ENCODE peak calls at places on chromosomes 16 and 17, in nine cellular contexts. N is GM23338, S is prostate gland, B is stomach, L is suprapubic skin, U is sigmoid colon, F is SK-N-SH, E is H1, X is esophagus muscularis mucosa. Z is an unnamed sample.

GRCh38 chr17:62892069-62892675 is 73.9 kb upstream of the TANC2 start:
- DNase-seq in N (no peak), S (no peak), B (no peak), L (no peak), U (no peak), F (no peak), E (no peak), X (no peak), Z (peak; percentile 27)

GRCh38 chr16:67244387-67245188 is 2.7 kb downstream of the FHOD1 start:
- DNase-seq in N (no peak), S (no peak), B (peak; percentile 68), L (no peak), U (peak; percentile 83), F (no peak), E (no peak), X (no peak), Z (no peak)

GRCh38 chr17:21239680-21240374 is 13.4 kb downstream of the NATD1 start:
- DNase-seq in N (peak; percentile 72), S (no peak), B (no peak), L (no peak), U (no peak), F (peak; percentile 74), E (peak; percentile 57), X (no peak), Z (no peak)

GRCh38 chr16:34050787-34051320 is 591.4 kb downstream of the TP53TG3F start:
- DNase-seq in N (no peak), S (no peak), B (no peak), L (no peak), U (peak; percentile 53), F (peak; percentile 1), E (no peak), X (no peak), Z (no peak)

GRCh38 chr17:43634681-43635125 is 27.0 kb downstream of the MEOX1 start:
- DNase-seq in N (no peak), S (peak; percentile 19), B (no peak), L (no peak), U (no peak), F (no peak), E (no peak), X (no peak), Z (no peak)

GRCh38 chr17:48113201-48113676 is 5.7 kb downstream of the SNX11 start:
- DNase-seq in N (no peak), S (no peak), B (no peak), L (no peak), U (no peak), F (no peak), E (no peak), X (no peak), Z (no peak)

GRCh38 chr17:7394452-7395191 is at the start of gene PLSCR3:
- DNase-seq in N (peak; percentile 89), S (peak; percentile 80), B (peak; percentile 88), L (peak; percentile 92), U (peak; percentile 93), F (peak; percentile 98), E (peak; percentile 93), X (peak; percentile 96), Z (no peak)

GRCh38 chr17:45006927-45007461 is 38.9 kb upstream of the C1QL1 start:
- DNase-seq in N (peak; percentile 71), S (no peak), B (no peak), L (no peak), U (no peak), F (peak; percentile 50), E (no peak), X (no peak), Z (no peak)

GRCh38 chr17:2952174-2952845 is 111.1 kb downstream of the OR1D5 start:
- DNase-seq in N (no peak), S (no peak), B (peak; percentile 21), L (peak; percentile 15), U (peak; percentile 4), F (no peak), E (no peak), X (no peak), Z (no peak)

GRCh38 chr16:55605756-55606155 is 39.3 kb downstream of the CAPNS2 start:
- DNase-seq in N (no peak), S (no peak), B (no peak), L (no peak), U (no peak), F (peak; percentile 22), E (no peak), X (no peak), Z (no peak)

GRCh38 chr17:43483674-43484551 is at the start of gene DHX8:
- DNase-seq in N (peak; percentile 99), S (peak; percentile 95), B (peak; percentile 99), L (peak; percentile 99), U (peak; percentile 98), F (peak; percentile 90), E (peak; percentile 99), X (peak; percentile 99), Z (peak; percentile 97)

GRCh38 chr17:44557653-44558285 is 485 bp downstream of the FZD2 start:
- DNase-seq in N (peak; percentile 64), S (no peak), B (peak; percentile 36), L (no peak), U (peak; percentile 69), F (peak; percentile 79), E (peak; percentile 79), X (no peak), Z (no peak)

GRCh38 chr16:19008245-19008644 is 24.5 kb downstream of the TMC7 start:
- DNase-seq in N (no peak), S (no peak), B (no peak), L (no peak), U (no peak), F (peak; percentile 44), E (no peak), X (no peak), Z (no peak)

GRCh38 chr17:82228842-82229685 is at the start of gene SLC16A3:
- DNase-seq in N (peak; percentile 73), S (no peak), B (peak; percentile 76), L (no peak), U (peak; percentile 83), F (peak; percentile 94), E (peak; percentile 68), X (peak; percentile 89), Z (no peak)

GRCh38 chr16:52078716-52079655 is 468.0 kb downstream of the TOX3 start:
- DNase-seq in N (no peak), S (no peak), B (no peak), L (no peak), U (no peak), F (no peak), E (no peak), X (no peak), Z (no peak)

GRCh38 chr16:9647981-9648701 is 534.1 kb downstream of the GRIN2A start:
- DNase-seq in N (peak; percentile 80), S (peak; percentile 10), B (no peak), L (no peak), U (no peak), F (peak; percentile 33), E (peak; percentile 50), X (peak; percentile 45), Z (no peak)

GRCh38 chr16:54591816-54592246 is 305.2 kb upstream of the IRX3 start:
- DNase-seq in N (no peak), S (no peak), B (no peak), L (no peak), U (no peak), F (no peak), E (no peak), X (peak; percentile 70), Z (peak; percentile 58)

GRCh38 chr17:14373587-14374259 is 72.8 kb downstream of the HS3ST3B1 start:
- DNase-seq in N (no peak), S (no peak), B (no peak), L (no peak), U (no peak), F (no peak), E (no peak), X (no peak), Z (no peak)

GRCh38 chr17:71828182-71828596 is 292.6 kb upstream of the SOX9 start:
- DNase-seq in N (peak; percentile 97), S (no peak), B (no peak), L (no peak), U (no peak), F (peak; percentile 58), E (peak; percentile 83), X (no peak), Z (no peak)

DNA sequence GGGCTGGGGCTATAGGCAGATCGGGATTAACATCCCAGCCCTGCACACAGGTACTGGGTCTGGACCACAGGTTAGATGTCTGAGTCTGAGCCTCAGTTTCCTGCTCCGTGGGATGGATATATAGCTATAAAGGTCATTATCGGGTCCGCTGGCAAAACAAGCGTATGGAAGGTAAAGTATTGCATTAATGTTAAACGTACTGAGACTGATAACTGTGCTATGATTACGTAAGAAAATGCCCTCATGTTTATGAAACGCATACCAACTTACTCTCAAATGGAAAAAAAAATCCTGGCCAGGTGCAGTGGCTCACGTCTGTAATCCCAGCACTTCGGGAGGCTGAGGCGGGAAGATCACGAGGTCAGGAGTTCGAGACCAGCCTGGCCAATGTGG is 135.2 kb downstream of the CCDC182 start:
- DNase-seq in N (no peak), S (no peak), B (no peak), L (no peak), U (no peak), F (no peak), E (no peak), X (no peak), Z (no peak)
- H3K4me1 ChIP-seq in N (peaks cover 12% of the 10 kb centered on the region), S (peaks cover 15% of the 10 kb centered on the region), B (peaks cover 24% of the 10 kb centered on the region), L (peaks cover 31% of the 10 kb centered on the region), U (peaks cover 15% of the 10 kb centered on the region), F (peaks cover 11% of the 10 kb centered on the region), E (peaks cover 38% of the 10 kb centered on the region), X (peaks cover 15% of the 10 kb centered on the region), Z (peaks cover 20% of the 10 kb centered on the region)

DNA sequence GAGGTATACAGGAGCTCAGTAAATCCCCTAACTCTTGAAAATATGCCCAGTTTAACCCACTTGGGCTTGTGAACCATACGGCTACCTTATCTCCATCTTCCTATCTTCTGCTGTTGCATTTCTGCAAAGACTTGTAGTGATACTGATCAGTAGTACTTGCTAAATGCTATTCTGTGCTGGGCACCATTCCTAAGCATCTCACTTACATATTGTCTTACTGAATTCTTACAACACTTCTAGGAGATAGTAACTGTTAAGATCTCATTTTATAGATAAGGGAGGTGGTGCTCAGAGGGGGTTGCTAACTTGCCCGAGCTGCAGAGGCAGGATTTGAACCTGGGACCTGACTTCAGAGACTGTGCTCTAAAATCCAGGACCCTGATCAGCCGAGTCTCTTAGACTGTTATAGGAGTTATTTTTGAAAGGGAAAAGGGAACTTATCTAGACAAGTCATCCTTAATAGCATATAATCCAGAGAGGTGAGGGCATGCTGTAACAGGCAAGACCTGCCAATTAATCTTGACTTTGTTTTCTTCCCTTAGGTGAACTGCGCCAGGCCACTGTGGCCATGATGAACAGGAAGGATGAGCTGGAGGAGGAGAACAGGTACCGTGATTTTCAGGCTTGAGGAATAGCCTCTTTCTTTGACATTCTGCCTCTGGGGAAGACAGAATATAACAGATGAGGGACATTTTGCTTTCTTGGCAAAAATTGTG is 149.7 kb downstream of the SNX29 start:
- DNase-seq in N (no peak), S (no peak), B (no peak), L (no peak), U (no peak), F (no peak), E (no peak), X (no peak), Z (no peak)
- TF ChIP-seq POLR2AphosphoS5 in N (no peak), S (no peak), B (no peak), L (no peak), U (no peak), F (no peak), E (no peak), X (no peak), Z (no peak)

GRCh38 chr16:11076259-11077018 is 132.1 kb downstream of the CLEC16A start:
- DNase-seq in N (no peak), S (no peak), B (no peak), L (no peak), U (peak; percentile 60), F (no peak), E (no peak), X (no peak), Z (no peak)
- H3K4me1 ChIP-seq in N (peaks cover 7% of the 10 kb centered on the region), S (no peaks in the 10 kb centered on the region), B (peaks cover 44% of the 10 kb centered on the region), L (peaks cover 29% of the 10 kb centered on the region), U (peaks cover 65% of the 10 kb centered on the region), F (peaks cover 27% of the 10 kb centered on the region), E (no peaks in the 10 kb centered on the region), X (peaks cover 32% of the 10 kb centered on the region), Z (peaks cover 44% of the 10 kb centered on the region)

GRCh38 chr16:3485821-3486505 is 9.3 kb downstream of the C16orf90 start:
- DNase-seq in N (peak; percentile 51), S (no peak), B (no peak), L (no peak), U (no peak), F (peak; percentile 21), E (no peak), X (no peak), Z (no peak)
- TF ChIP-seq POLR2AphosphoS5 in N (no peak), S (no peak), B (no peak), L (no peak), U (no peak), F (no peak), E (no peak), X (no peak), Z (no peak)